ENCODE peak calls at places on chromosomes 1 and 21, in eight cellular contexts. F, T, A, J, W, B, N and I are unnamed samples.

GRCh38 chr1:83954301-83954823 is 44.6 kb downstream of the TTLL7 start:
- DNase-seq in F (no peak), T (no peak), A (no peak), J (no peak), W (no peak), B (no peak), N (no peak), I (no peak)

GRCh38 chr1:40948741-40949528 is 30.6 kb upstream of the CTPS1 start:
- DNase-seq in F (no peak), T (peak; percentile 70), A (peak; percentile 27), J (peak; percentile 56), W (peak; percentile 29), B (peak; percentile 60), N (peak; percentile 73), I (no peak)

GRCh38 chr21:46323227-46323709 is 402 bp downstream of the C21orf58 start:
- DNase-seq in F (no peak), T (peak; percentile 44), A (no peak), J (no peak), W (peak; percentile 58), B (no peak), N (no peak), I (no peak)

GRCh38 chr1:42777860-42778259 is 6.9 kb upstream of the TMEM269 start:
- DNase-seq in F (no peak), T (peak; percentile 49), A (peak; percentile 26), J (peak; percentile 32), W (peak; percentile 57), B (peak; percentile 53), N (peak; percentile 61), I (no peak)

GRCh38 chr1:225635649-225636048 is 17.3 kb downstream of the ENAH start:
- DNase-seq in F (no peak), T (no peak), A (no peak), J (no peak), W (no peak), B (no peak), N (no peak), I (no peak)

GRCh38 chr1:103180660-103181059 is 72.3 kb upstream of the COL11A1 start:
- DNase-seq in F (no peak), T (no peak), A (no peak), J (no peak), W (no peak), B (no peak), N (peak; percentile 22), I (no peak)

GRCh38 chr1:233608988-233609387 is 4.9 kb upstream of the KCNK1 start:
- DNase-seq in F (no peak), T (no peak), A (no peak), J (no peak), W (no peak), B (no peak), N (no peak), I (no peak)

GRCh38 chr1:13749543-13750307 is 49.7 kb downstream of the PRDM2 start:
- DNase-seq in F (peak; percentile 87), T (no peak), A (peak; percentile 51), J (peak; percentile 75), W (peak; percentile 57), B (peak; percentile 38), N (peak; percentile 61), I (peak; percentile 79)

GRCh38 chr1:172323666-172324065 is 96.8 kb upstream of the C1orf105 start:
- DNase-seq in F (no peak), T (no peak), A (no peak), J (no peak), W (no peak), B (no peak), N (peak; percentile 10), I (no peak)

GRCh38 chr1:161081151-161081405 is 8.3 kb downstream of the NECTIN4 start:
- DNase-seq in F (no peak), T (no peak), A (no peak), J (no peak), W (no peak), B (no peak), N (no peak), I (no peak)

GRCh38 chr1:180594723-180595122 is 36.0 kb downstream of the OVAAL start:
- DNase-seq in F (no peak), T (no peak), A (no peak), J (no peak), W (no peak), B (no peak), N (no peak), I (no peak)

GRCh38 chr1:236161230-236161629 is 18.9 kb downstream of the GPR137B start:
- DNase-seq in F (no peak), T (no peak), A (no peak), J (no peak), W (no peak), B (no peak), N (no peak), I (no peak)

GRCh38 chr1:31978853-31979400 is 34.7 kb upstream of the KHDRBS1 start:
- DNase-seq in F (no peak), T (no peak), A (no peak), J (no peak), W (no peak), B (no peak), N (peak; percentile 19), I (no peak)

GRCh38 chr1:91546301-91546581 is 45.6 kb downstream of the CDC7 start:
- DNase-seq in F (no peak), T (no peak), A (no peak), J (peak; percentile 21), W (no peak), B (no peak), N (no peak), I (no peak)

GRCh38 chr1:91548382-91549040 is 47.9 kb downstream of the CDC7 start:
- DNase-seq in F (no peak), T (no peak), A (no peak), J (no peak), W (peak; percentile 58), B (no peak), N (peak; percentile 33), I (no peak)

GRCh38 chr1:91545506-91546300 is 45.1 kb downstream of the CDC7 start:
- DNase-seq in F (no peak), T (no peak), A (no peak), J (no peak), W (no peak), B (no peak), N (no peak), I (no peak)

GRCh38 chr1:91549041-91549735 is 48.5 kb downstream of the CDC7 start:
- DNase-seq in F (no peak), T (peak; percentile 33), A (no peak), J (peak; percentile 27), W (peak; percentile 18), B (no peak), N (no peak), I (no peak)

GRCh38 chr1:91546876-91547275 is 46.2 kb downstream of the CDC7 start:
- DNase-seq in F (no peak), T (no peak), A (no peak), J (no peak), W (no peak), B (no peak), N (peak; percentile 38), I (no peak)
- H3K4me1 ChIP-seq in F (peaks cover 8% of the 10 kb centered on the region), T (no peaks in the 10 kb centered on the region), A (peaks cover 1% of the 10 kb centered on the region), J (no peaks in the 10 kb centered on the region), W (peaks cover 17% of the 10 kb centered on the region), B (no peaks in the 10 kb centered on the region), N (no peaks in the 10 kb centered on the region), I (no peaks in the 10 kb centered on the region)

GRCh38 chr1:157115429-157115838 is 15.8 kb upstream of the ETV3L start:
- DNase-seq in F (no peak), T (no peak), A (no peak), J (no peak), W (no peak), B (no peak), N (no peak), I (no peak)

GRCh38 chr1:157114183-157115121 is 14.8 kb upstream of the ETV3L start:
- DNase-seq in F (no peak), T (no peak), A (no peak), J (no peak), W (no peak), B (no peak), N (no peak), I (no peak)

GRCh38 chr1:157117527-157118057 is 18.0 kb upstream of the ETV3L start:
- DNase-seq in F (no peak), T (no peak), A (no peak), J (no peak), W (peak; percentile 66), B (no peak), N (no peak), I (no peak)

GRCh38 chr1:157116735-157117103 is 17.1 kb upstream of the ETV3L start:
- DNase-seq in F (no peak), T (no peak), A (no peak), J (peak; percentile 21), W (no peak), B (no peak), N (no peak), I (no peak)

DNA sequence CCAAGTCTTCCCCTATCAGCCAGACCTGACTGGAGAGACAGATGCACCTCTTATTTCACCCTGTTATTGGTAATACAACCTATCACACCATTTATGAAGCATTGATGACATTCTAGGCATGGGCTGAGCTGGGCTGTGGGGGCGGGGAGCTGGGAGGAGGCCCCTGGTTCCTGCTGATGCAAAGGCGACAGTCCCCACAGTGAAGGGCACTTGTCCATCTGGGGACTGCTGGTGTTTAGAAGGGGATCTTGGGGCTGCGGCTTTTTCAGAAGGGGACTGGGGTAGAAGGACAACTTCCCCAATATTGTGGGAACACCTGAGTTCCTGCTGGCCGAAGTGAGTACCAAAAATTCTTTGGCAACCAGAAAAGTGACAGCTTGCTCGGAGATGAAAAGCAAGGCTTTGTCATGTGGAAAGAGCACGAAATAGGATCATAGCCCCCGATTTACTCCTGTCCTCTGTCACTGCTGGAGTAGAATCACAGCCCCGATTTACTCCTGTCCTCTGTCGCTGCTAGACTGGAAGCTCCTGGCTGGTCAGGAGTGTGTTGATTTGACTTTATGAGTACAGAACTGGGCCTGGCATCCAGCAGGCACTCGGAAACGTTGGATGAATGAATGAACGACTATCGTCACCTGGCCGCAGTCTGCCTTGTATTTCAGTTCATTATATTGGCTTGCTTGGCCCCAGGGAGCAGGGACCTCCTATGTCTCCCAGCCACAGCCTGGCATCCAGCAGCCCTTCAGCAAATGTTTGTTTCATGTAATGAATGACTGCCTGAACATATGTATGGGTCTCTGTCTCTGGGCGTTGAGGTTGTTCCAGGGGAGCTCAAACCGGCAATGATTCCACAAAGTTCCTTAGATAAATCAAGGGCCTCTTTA is 16.5 kb upstream of the ETV3L start:
- DNase-seq in F (no peak), T (no peak), A (no peak), J (no peak), W (no peak), B (no peak), N (no peak), I (no peak)
- H3K4me1 ChIP-seq in F (no peaks in the 10 kb centered on the region), T (no peaks in the 10 kb centered on the region), A (peaks cover 29% of the 10 kb centered on the region), J (no peaks in the 10 kb centered on the region), W (peaks cover 15% of the 10 kb centered on the region), B (no peaks in the 10 kb centered on the region), N (no peaks in the 10 kb centered on the region), I (no peaks in the 10 kb centered on the region)

GRCh38 chr1:94126651-94127050 is 5.7 kb upstream of the ABCA4 start:
- DNase-seq in F (no peak), T (no peak), A (no peak), J (no peak), W (no peak), B (no peak), N (no peak), I (no peak)
- H3K4me1 ChIP-seq in F (no peaks in the 10 kb centered on the region), T (no peaks in the 10 kb centered on the region), A (peaks cover 7% of the 10 kb centered on the region), J (no peaks in the 10 kb centered on the region), W (no peaks in the 10 kb centered on the region), B (no peaks in the 10 kb centered on the region), N (no peaks in the 10 kb centered on the region), I (no peaks in the 10 kb centered on the region)

DNA sequence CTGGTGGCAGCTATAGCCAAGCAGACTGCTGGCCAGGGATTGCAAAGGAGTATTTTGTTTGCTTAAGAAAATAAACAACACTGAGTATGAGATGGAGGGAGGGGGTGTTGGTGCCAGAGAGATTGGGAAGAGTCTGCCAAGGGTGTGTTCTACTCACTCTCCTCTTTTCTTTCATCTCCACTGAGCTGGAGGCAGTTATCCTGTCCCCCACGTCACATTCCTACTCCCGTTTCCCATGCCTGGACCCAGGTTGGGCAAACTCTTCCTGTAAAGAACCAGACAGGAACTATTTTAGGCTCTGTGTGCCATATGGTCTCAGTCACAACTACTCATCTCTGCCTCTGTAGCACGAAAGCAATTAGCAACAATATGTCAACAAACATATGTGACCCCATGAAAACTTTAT is 1.4 kb upstream of the IL24 start:
- DNase-seq in F (no peak), T (no peak), A (no peak), J (no peak), W (no peak), B (no peak), N (peak; percentile 69), I (no peak)
- H3K4me1 ChIP-seq in F (peaks cover 32% of the 10 kb centered on the region), T (no peaks in the 10 kb centered on the region), A (peaks cover 6% of the 10 kb centered on the region), J (no peaks in the 10 kb centered on the region), W (no peaks in the 10 kb centered on the region), B (no peaks in the 10 kb centered on the region), N (no peaks in the 10 kb centered on the region), I (peaks cover 14% of the 10 kb centered on the region)